ENCODE peak calls at places on chromosomes 16 and 17, in eight cellular contexts. U, L, K, Z, F, S, A and N are unnamed samples.

GRCh38 chr17:40535924-40536717 is 29.2 kb downstream of the CCR7 start:
- DNase-seq in U (peak), L (peak), K (no peak), Z (no peak), F (no peak), S (no peak), A (no peak), N (no peak)

GRCh38 chr16:86095906-86096485 is 197.0 kb downstream of the IRF8 start:
- DNase-seq in U (peak), L (no peak), K (no peak), Z (no peak), F (no peak), S (no peak), A (no peak), N (no peak)

GRCh38 chr16:57184890-57185445 is 871 bp downstream of the PSME3IP1 start:
- DNase-seq in U (no peak), L (no peak), K (no peak), Z (no peak), F (no peak), S (no peak), A (no peak), N (no peak)

GRCh38 chr17:29042679-29043538 is at the start of gene PIPOX:
- DNase-seq in U (no peak), L (no peak), K (peak), Z (no peak), F (peak), S (no peak), A (no peak), N (no peak)

GRCh38 chr16:68539704-68540370 is 746 bp downstream of the ZFP90 start:
- DNase-seq in U (no peak), L (no peak), K (no peak), Z (peak), F (no peak), S (no peak), A (peak), N (no peak)

GRCh38 chr16:49947907-49948678 is 76.9 kb upstream of the CNEP1R1 start:
- DNase-seq in U (no peak), L (no peak), K (no peak), Z (no peak), F (no peak), S (no peak), A (no peak), N (no peak)

GRCh38 chr16:80610489-80611156 is 69.8 kb downstream of the DYNLRB2 start:
- DNase-seq in U (no peak), L (no peak), K (no peak), Z (no peak), F (no peak), S (no peak), A (no peak), N (no peak)

GRCh38 chr17:6040473-6040872 is 29.7 kb upstream of the WSCD1 start:
- DNase-seq in U (no peak), L (no peak), K (no peak), Z (no peak), F (no peak), S (no peak), A (no peak), N (no peak)

GRCh38 chr16:66988197-66988788 is at the start of gene CES4A:
- DNase-seq in U (no peak), L (no peak), K (no peak), Z (no peak), F (no peak), S (no peak), A (no peak), N (no peak)

GRCh38 chr16:66662445-66663194 is 33.9 kb downstream of the CMTM4 start:
- DNase-seq in U (no peak), L (no peak), K (no peak), Z (no peak), F (no peak), S (no peak), A (no peak), N (no peak)

GRCh38 chr16:4787627-4788482 is at the start of gene SEPTIN12:
- DNase-seq in U (no peak), L (no peak), K (no peak), Z (no peak), F (no peak), S (no peak), A (no peak), N (no peak)

GRCh38 chr16:228151-228855 is 946 bp downstream of the LUC7L start:
- DNase-seq in U (no peak), L (no peak), K (no peak), Z (no peak), F (no peak), S (no peak), A (no peak), N (no peak)

GRCh38 chr16:18803569-18804462 is 2.5 kb upstream of the ARL6IP1 start:
- DNase-seq in U (no peak), L (no peak), K (no peak), Z (no peak), F (no peak), S (no peak), A (no peak), N (peak)

GRCh38 chr17:41440531-41441033 is at the start of gene KRT38:
- DNase-seq in U (no peak), L (no peak), K (no peak), Z (no peak), F (no peak), S (no peak), A (no peak), N (no peak)

GRCh38 chr16:16982614-16983013 is 488.1 kb downstream of the XYLT1 start:
- DNase-seq in U (no peak), L (no peak), K (no peak), Z (no peak), F (peak), S (no peak), A (no peak), N (no peak)

GRCh38 chr16:70162041-70162451 is 11.5 kb upstream of the CLEC18C start:
- DNase-seq in U (peak), L (no peak), K (no peak), Z (no peak), F (no peak), S (no peak), A (no peak), N (no peak)

GRCh38 chr16:20906225-20906870 is 5.8 kb downstream of the LYRM1 start:
- DNase-seq in U (no peak), L (no peak), K (no peak), Z (no peak), F (no peak), S (no peak), A (no peak), N (no peak)

GRCh38 chr16:11405331-11406176 is 60.3 kb downstream of the RMI2 start:
- DNase-seq in U (no peak), L (no peak), K (peak), Z (peak), F (no peak), S (no peak), A (peak), N (no peak)

GRCh38 chr17:75899353-75899752 is 2.6 kb upstream of the TRIM65 start:
- DNase-seq in U (no peak), L (no peak), K (no peak), Z (no peak), F (no peak), S (no peak), A (no peak), N (no peak)

GRCh38 chr17:79769596-79770520 is 8.1 kb upstream of the CBX2 start:
- DNase-seq in U (peak), L (no peak), K (no peak), Z (no peak), F (no peak), S (no peak), A (no peak), N (no peak)

GRCh38 chr17:8253801-8254200 is 4.7 kb downstream of the PFAS start:
- DNase-seq in U (no peak), L (no peak), K (no peak), Z (no peak), F (no peak), S (no peak), A (no peak), N (no peak)

GRCh38 chr17:5592382-5592781 is 8.1 kb upstream of the NLRP1 start:
- DNase-seq in U (no peak), L (no peak), K (peak), Z (no peak), F (peak), S (no peak), A (peak), N (no peak)

GRCh38 chr17:41308251-41308917 is 725 bp downstream of the KRTAP16-1 start:
- DNase-seq in U (peak), L (peak), K (no peak), Z (peak), F (no peak), S (peak), A (peak), N (peak)